ENCODE peak calls at places on chromosomes 3 and 15, in four cellular contexts. One of them, this sample, is unnamed.
A peak's percentile ranks its signal among the peaks of the same experiment; 100 is the strongest.

GRCh38 chr15:65303687-65304392 is 637 bp upstream of the RNU5B-1 start:
- DNase-seq in CD4-positive, alpha-beta memory T cell: no peak
- DNase-seq in Right ventricle myocardium superior: no peak
- DNase-seq in IMR-90: peak; percentile 43
- DNase-seq in this sample: peak; percentile 64

GRCh38 chr3:48406443-48407431 is 23.1 kb downstream of the PLXNB1 start:
- DNase-seq in CD4-positive, alpha-beta memory T cell: no peak
- DNase-seq in Right ventricle myocardium superior: peak; percentile 15
- DNase-seq in IMR-90: no peak
- DNase-seq in this sample: no peak

GRCh38 chr3:111667621-111668239 is 72.6 kb upstream of the ZBED2 start:
- DNase-seq in Right ventricle myocardium superior: peak; percentile 60
- DNase-seq in IMR-90: peak; percentile 69
- DNase-seq in CD4-positive, alpha-beta memory T cell: peak; percentile 90
- DNase-seq in this sample: no peak

GRCh38 chr3:172194702-172195392 is 155.5 kb downstream of the FNDC3B start:
- DNase-seq in CD4-positive, alpha-beta memory T cell: peak; percentile 6
- DNase-seq in IMR-90: no peak
- DNase-seq in Right ventricle myocardium superior: no peak
- DNase-seq in this sample: no peak

GRCh38 chr3:184491011-184491576 is 70.5 kb upstream of the EPHB3 start:
- DNase-seq in CD4-positive, alpha-beta memory T cell: no peak
- DNase-seq in IMR-90: no peak
- DNase-seq in Right ventricle myocardium superior: no peak
- DNase-seq in this sample: no peak

GRCh38 chr3:194212869-194213320 is 76.9 kb downstream of the HES1 start:
- DNase-seq in CD4-positive, alpha-beta memory T cell: no peak
- DNase-seq in Right ventricle myocardium superior: no peak
- DNase-seq in IMR-90: no peak
- DNase-seq in this sample: no peak

GRCh38 chr15:100918034-100918689 is 995 bp upstream of the LRRK1 start:
- DNase-seq in IMR-90: peak; percentile 62
- DNase-seq in Right ventricle myocardium superior: peak; percentile 89
- DNase-seq in CD4-positive, alpha-beta memory T cell: peak; percentile 49
- DNase-seq in this sample: peak; percentile 94

GRCh38 chr3:193673845-193674244 is 80.8 kb downstream of the OPA1 start:
- DNase-seq in CD4-positive, alpha-beta memory T cell: no peak
- DNase-seq in Right ventricle myocardium superior: no peak
- DNase-seq in IMR-90: no peak
- DNase-seq in this sample: no peak

GRCh38 chr3:136503056-136503455 is 249.1 kb downstream of the STAG1 start:
- DNase-seq in Right ventricle myocardium superior: no peak
- DNase-seq in IMR-90: no peak
- DNase-seq in CD4-positive, alpha-beta memory T cell: no peak
- DNase-seq in this sample: no peak

GRCh38 chr15:47673343-47673761 is 44.0 kb upstream of the SEMA6D start:
- DNase-seq in CD4-positive, alpha-beta memory T cell: no peak
- DNase-seq in IMR-90: no peak
- DNase-seq in Right ventricle myocardium superior: no peak
- DNase-seq in this sample: peak; percentile 20

GRCh38 chr3:95719481-95719880 is 1094.9 kb upstream of the EPHA6 start:
- DNase-seq in Right ventricle myocardium superior: no peak
- DNase-seq in IMR-90: no peak
- DNase-seq in CD4-positive, alpha-beta memory T cell: no peak
- DNase-seq in this sample: no peak

GRCh38 chr3:175338775-175339535 is 479.8 kb downstream of the NAALADL2 start:
- DNase-seq in CD4-positive, alpha-beta memory T cell: no peak
- DNase-seq in IMR-90: peak; percentile 73
- DNase-seq in Right ventricle myocardium superior: peak; percentile 29
- DNase-seq in this sample: peak; percentile 37

GRCh38 chr3:142963266-142964149 is at the start of gene PAQR9:
- DNase-seq in IMR-90: no peak
- DNase-seq in Right ventricle myocardium superior: peak; percentile 50
- DNase-seq in CD4-positive, alpha-beta memory T cell: no peak
- DNase-seq in this sample: peak; percentile 71

GRCh38 chr15:90376789-90377188 is 11.3 kb upstream of the IQGAP1 start:
- DNase-seq in Right ventricle myocardium superior: no peak
- DNase-seq in IMR-90: no peak
- DNase-seq in CD4-positive, alpha-beta memory T cell: peak; percentile 83
- DNase-seq in this sample: no peak

GRCh38 chr15:81294501-81294850 is 29.5 kb downstream of the STARD5 start:
- DNase-seq in CD4-positive, alpha-beta memory T cell: no peak
- DNase-seq in Right ventricle myocardium superior: no peak
- DNase-seq in IMR-90: no peak
- DNase-seq in this sample: no peak

GRCh38 chr3:174957581-174958001 is 98.5 kb downstream of the NAALADL2 start:
- DNase-seq in CD4-positive, alpha-beta memory T cell: no peak
- DNase-seq in Right ventricle myocardium superior: no peak
- DNase-seq in IMR-90: peak; percentile 39
- DNase-seq in this sample: no peak

GRCh38 chr3:111831840-111832239 is 27.2 kb upstream of the PHLDB2 start:
- DNase-seq in IMR-90: no peak
- DNase-seq in Right ventricle myocardium superior: no peak
- DNase-seq in CD4-positive, alpha-beta memory T cell: peak; percentile 27
- DNase-seq in this sample: no peak

GRCh38 chr3:189766416-189766815 is 135.2 kb downstream of the TP63 start:
- DNase-seq in IMR-90: peak; percentile 7
- DNase-seq in Right ventricle myocardium superior: no peak
- DNase-seq in CD4-positive, alpha-beta memory T cell: no peak
- DNase-seq in this sample: no peak

GRCh38 chr3:9727743-9728142 is 3.8 kb upstream of the BRPF1 start:
- DNase-seq in Right ventricle myocardium superior: no peak
- DNase-seq in CD4-positive, alpha-beta memory T cell: no peak
- DNase-seq in IMR-90: peak; percentile 47
- DNase-seq in this sample: no peak